ENCODE peak calls at places on chromosomes 13 and 19, in nine cellular contexts. H, E, V, Y, C, R, X, T and S are unnamed samples.

GRCh38 chr19:17796013-17796837 is 1.3 kb downstream of the B3GNT3 start:
- DNase-seq in C (no peak), X (no peak), V (no peak), H (no peak), E (no peak), T (no peak), R (no peak), Y (no peak), S (no peak)

GRCh38 chr13:41763772-41764171 is 197.1 kb downstream of the VWA8 start:
- DNase-seq in H (no peak), X (no peak), T (no peak), V (no peak), R (no peak), Y (no peak), E (no peak), C (no peak), S (no peak)

GRCh38 chr13:32202268-32202667 is 112.9 kb downstream of the ZAR1L start:
- DNase-seq in T (no peak), Y (no peak), X (no peak), R (no peak), V (no peak), C (no peak), H (no peak), E (no peak), S (no peak)

GRCh38 chr19:49338691-49339363 is 3.6 kb downstream of the CD37 start:
- DNase-seq in E (no peak), C (no peak), X (peak; percentile 40), R (peak; percentile 28), V (peak; percentile 47), H (no peak), Y (peak; percentile 30), T (no peak), S (peak; percentile 84)

GRCh38 chr13:111153977-111154332 is 38.8 kb downstream of the ARHGEF7 start:
- DNase-seq in T (peak; percentile 50), H (peak; percentile 38), E (no peak), R (no peak), Y (no peak), X (peak; percentile 56), V (no peak), C (no peak), S (no peak)

GRCh38 chr19:46714523-46715106 is 2.3 kb downstream of the PRKD2 start:
- DNase-seq in Y (no peak), H (no peak), E (peak; percentile 29), R (no peak), V (no peak), C (no peak), T (no peak), X (no peak), S (no peak)

GRCh38 chr13:68099616-68100015 is 869.5 kb upstream of the PCDH9 start:
- DNase-seq in Y (no peak), H (no peak), X (peak; percentile 8), E (no peak), R (no peak), T (peak; percentile 67), V (peak; percentile 62), C (no peak), S (peak; percentile 2)

GRCh38 chr19:40366697-40367561 is 18.4 kb downstream of the PLD3 start:
- DNase-seq in C (no peak), X (no peak), Y (peak; percentile 46), H (no peak), E (no peak), V (no peak), R (peak; percentile 35), T (no peak), S (peak; percentile 88)